ENCODE peak calls at places on chromosomes 7 and 10, in nine cellular contexts. One of them, this sample, is unnamed.

GRCh38 chr10:43952760-43953159 is 304.1 kb upstream of the ZNF32 start:
- DNase-seq in HCEC 1CT: no peak
- DNase-seq in NCI-H2081: no peak
- DNase-seq in IMR-90: no peak
- DNase-seq in SW480: no peak
- DNase-seq in hepatocyte: no peak
- DNase-seq in neuronal stem cell: no peak
- DNase-seq in hypothalamus: no peak
- DNase-seq in caudate nucleus: no peak
- DNase-seq in this sample: no peak

GRCh38 chr7:131111081-131111576 is 216.5 kb upstream of the MKLN1 start:
- DNase-seq in hepatocyte: no peak
- DNase-seq in caudate nucleus: no peak
- DNase-seq in SW480: no peak
- DNase-seq in NCI-H2081: no peak
- DNase-seq in HCEC 1CT: peak
- DNase-seq in IMR-90: peak
- DNase-seq in neuronal stem cell: no peak
- DNase-seq in hypothalamus: no peak
- DNase-seq in this sample: no peak

GRCh38 chr10:29748109-29748650 is 113.4 kb upstream of the SVIL start:
- DNase-seq in neuronal stem cell: no peak
- DNase-seq in HCEC 1CT: no peak
- DNase-seq in hepatocyte: no peak
- DNase-seq in SW480: no peak
- DNase-seq in NCI-H2081: no peak
- DNase-seq in caudate nucleus: no peak
- DNase-seq in hypothalamus: no peak
- DNase-seq in IMR-90: no peak
- DNase-seq in this sample: no peak

GRCh38 chr7:2686101-2686500 is 1.9 kb upstream of the AMZ1 start:
- DNase-seq in hypothalamus: no peak
- DNase-seq in NCI-H2081: no peak
- DNase-seq in hepatocyte: no peak
- DNase-seq in HCEC 1CT: no peak
- DNase-seq in IMR-90: no peak
- DNase-seq in neuronal stem cell: no peak
- DNase-seq in caudate nucleus: no peak
- DNase-seq in SW480: no peak
- DNase-seq in this sample: no peak

GRCh38 chr7:7830122-7830878 is 111.9 kb upstream of the RPA3 start:
- DNase-seq in hypothalamus: no peak
- DNase-seq in caudate nucleus: no peak
- DNase-seq in HCEC 1CT: no peak
- DNase-seq in neuronal stem cell: no peak
- DNase-seq in IMR-90: no peak
- DNase-seq in hepatocyte: peak
- DNase-seq in SW480: no peak
- DNase-seq in NCI-H2081: peak
- DNase-seq in this sample: peak

GRCh38 chr10:22927661-22928403 is at the start of gene ARMC3:
- DNase-seq in NCI-H2081: no peak
- DNase-seq in SW480: no peak
- DNase-seq in neuronal stem cell: peak
- DNase-seq in caudate nucleus: peak
- DNase-seq in hypothalamus: peak
- DNase-seq in HCEC 1CT: no peak
- DNase-seq in IMR-90: no peak
- DNase-seq in hepatocyte: peak
- DNase-seq in this sample: peak

GRCh38 chr10:66928000-66928770 is 2.3 kb downstream of the LRRTM3 start:
- DNase-seq in neuronal stem cell: no peak
- DNase-seq in caudate nucleus: peak
- DNase-seq in IMR-90: peak
- DNase-seq in hypothalamus: peak
- DNase-seq in HCEC 1CT: no peak
- DNase-seq in SW480: no peak
- DNase-seq in hepatocyte: peak
- DNase-seq in NCI-H2081: no peak
- DNase-seq in this sample: no peak

GRCh38 chr7:43758861-43759683 is 592 bp downstream of the BLVRA start:
- DNase-seq in SW480: peak
- DNase-seq in hepatocyte: peak
- DNase-seq in HCEC 1CT: peak
- DNase-seq in neuronal stem cell: peak
- DNase-seq in hypothalamus: peak
- DNase-seq in IMR-90: peak
- DNase-seq in caudate nucleus: peak
- DNase-seq in NCI-H2081: peak
- DNase-seq in this sample: no peak

GRCh38 chr7:55127622-55128081 is 108.8 kb downstream of the EGFR start:
- DNase-seq in neuronal stem cell: no peak
- DNase-seq in hypothalamus: no peak
- DNase-seq in SW480: no peak
- DNase-seq in HCEC 1CT: peak
- DNase-seq in caudate nucleus: no peak
- DNase-seq in IMR-90: peak
- DNase-seq in hepatocyte: no peak
- DNase-seq in NCI-H2081: peak
- DNase-seq in this sample: no peak

GRCh38 chr10:94524711-94525110 is 20.9 kb upstream of the HELLS start:
- DNase-seq in caudate nucleus: no peak
- DNase-seq in hypothalamus: no peak
- DNase-seq in neuronal stem cell: no peak
- DNase-seq in NCI-H2081: no peak
- DNase-seq in HCEC 1CT: no peak
- DNase-seq in IMR-90: no peak
- DNase-seq in hepatocyte: no peak
- DNase-seq in SW480: no peak
- DNase-seq in this sample: no peak